ENCODE peak calls at places on chromosomes 11 and 22, in six cellular contexts. Z is GM12891, S is HepG2, Q is K562, J is GM12878, N is H1. H is an unnamed sample.

GRCh38 chr11:116371146-116371545 is 401.6 kb downstream of the BUD13 start:
- DNase-seq in Z (no peak), S (no peak), Q (no peak), J (no peak), N (no peak), H (no peak)

GRCh38 chr11:1564535-1565172 is 7.4 kb downstream of the DUSP8 start:
- DNase-seq in Z (peak), S (no peak), Q (peak), J (no peak), N (peak), H (no peak)

GRCh38 chr11:134120921-134121526 is 52.2 kb downstream of the JAM3 start:
- DNase-seq in Z (no peak), S (no peak), Q (no peak), J (no peak), N (no peak), H (no peak)

GRCh38 chr11:69044111-69045013 is 4.4 kb upstream of the TPCN2 start:
- DNase-seq in Z (no peak), S (peak), Q (no peak), J (no peak), N (peak), H (no peak)

GRCh38 chr11:68911731-68912130 is 8.0 kb downstream of the IGHMBP2 start:
- DNase-seq in Z (no peak), S (no peak), Q (no peak), J (no peak), N (no peak), H (no peak)

GRCh38 chr11:81005595-81005994 is 1564.8 kb upstream of the TENM4 start:
- DNase-seq in Z (no peak), S (no peak), Q (no peak), J (no peak), N (no peak), H (no peak)

GRCh38 chr11:59551651-59552521 is 40.5 kb downstream of the OR4D9 start:
- DNase-seq in Z (no peak), S (peak), Q (peak), J (no peak), N (no peak), H (no peak)

GRCh38 chr11:27717377-27717776 is 17.1 kb upstream of the BDNF start:
- DNase-seq in Z (no peak), S (no peak), Q (no peak), J (no peak), N (no peak), H (no peak)

GRCh38 chr11:134592391-134592990 is 180.4 kb upstream of the B3GAT1 start:
- DNase-seq in Z (no peak), S (peak), Q (peak), J (no peak), N (peak), H (no peak)

GRCh38 chr11:66870616-66871520 is 14.0 kb downstream of the LRFN4 start:
- DNase-seq in Z (no peak), S (no peak), Q (no peak), J (no peak), N (no peak), H (no peak)

GRCh38 chr11:114348200-114349191 is 51.8 kb downstream of the C11orf71 start:
- DNase-seq in Z (no peak), S (peak), Q (peak), J (no peak), N (peak), H (no peak)

GRCh38 chr11:77147668-77148321 is 19.7 kb downstream of the MYO7A start:
- DNase-seq in Z (peak), S (no peak), Q (peak), J (no peak), N (peak), H (peak)

GRCh38 chr22:32352681-32353080 is 5.0 kb upstream of the RFPL3 start:
- DNase-seq in Z (no peak), S (no peak), Q (no peak), J (no peak), N (no peak), H (no peak)

GRCh38 chr11:123601737-123602136 is 52.7 kb downstream of the SCN3B start:
- DNase-seq in Z (no peak), S (no peak), Q (no peak), J (no peak), N (no peak), H (no peak)

GRCh38 chr22:41203118-41203517 is 2.0 kb upstream of the L3MBTL2 start:
- DNase-seq in Z (no peak), S (no peak), Q (no peak), J (no peak), N (no peak), H (no peak)

GRCh38 chr11:113663567-113663966 is 42.5 kb downstream of the TMPRSS5 start:
- DNase-seq in Z (no peak), S (no peak), Q (peak), J (no peak), N (no peak), H (no peak)

GRCh38 chr11:124075841-124076571 is 34.9 kb upstream of the OR10G7 start:
- DNase-seq in Z (peak), S (no peak), Q (no peak), J (no peak), N (no peak), H (no peak)

GRCh38 chr22:43919106-43919965 is 4.3 kb upstream of the PNPLA3 start:
- DNase-seq in Z (no peak), S (no peak), Q (no peak), J (no peak), N (no peak), H (no peak)

GRCh38 chr11:132551011-132551410 is 981.3 kb downstream of the OPCML start:
- DNase-seq in Z (no peak), S (no peak), Q (no peak), J (no peak), N (no peak), H (no peak)

GRCh38 chr11:95585071-95585751 is 204.4 kb downstream of the FAM76B start:
- DNase-seq in Z (no peak), S (no peak), Q (no peak), J (no peak), N (no peak), H (no peak)

GRCh38 chr11:77506857-77507256 is 33.0 kb upstream of the PAK1 start:
- DNase-seq in Z (no peak), S (no peak), Q (no peak), J (no peak), N (no peak), H (no peak)

GRCh38 chr11:38950882-38951281 is 2352.8 kb upstream of the RAG2 start:
- DNase-seq in Z (no peak), S (no peak), Q (no peak), J (no peak), N (no peak), H (no peak)

GRCh38 chr22:27663812-27664211 is 137.7 kb downstream of the MN1 start:
- DNase-seq in Z (no peak), S (no peak), Q (no peak), J (no peak), N (no peak), H (no peak)

GRCh38 chr11:57325735-57326048 is 940 bp upstream of the TNKS1BP1 start:
- DNase-seq in Z (no peak), S (no peak), Q (no peak), J (no peak), N (no peak), H (no peak)

DNA sequence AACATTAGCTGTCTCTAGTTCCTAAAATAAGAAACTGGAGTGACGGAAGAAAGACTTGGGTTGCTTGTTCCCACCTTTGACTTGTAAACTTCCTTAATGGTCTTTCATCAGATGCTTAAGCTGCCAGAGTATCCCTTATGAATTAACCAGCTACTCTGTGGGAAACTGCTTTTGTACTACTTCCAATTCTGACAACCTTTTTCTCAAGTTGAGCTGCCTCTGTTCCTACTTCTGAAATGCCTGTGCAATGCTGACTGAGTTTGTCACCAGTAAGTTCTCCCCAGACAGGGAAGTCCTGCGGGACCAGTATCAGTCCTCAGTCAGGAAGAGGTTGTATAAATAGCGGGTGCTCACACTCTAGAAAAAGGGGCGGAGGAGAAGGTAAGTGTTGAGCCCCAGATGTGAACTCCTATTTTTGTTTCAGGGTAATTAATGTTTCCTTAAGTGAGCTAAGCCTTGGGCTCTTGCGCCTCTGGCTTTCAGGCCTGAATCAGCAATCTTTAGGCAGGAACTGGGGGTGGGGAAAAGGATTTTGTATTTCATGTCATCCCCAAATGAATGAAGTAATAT is 67.2 kb downstream of the CECR2 start:
- DNase-seq in Z (no peak), S (no peak), Q (no peak), J (no peak), N (no peak), H (no peak)
- TF ChIP-seq TAF1 in Z (no peak), S (no peak), Q (no peak), J (no peak), N (no peak), H (no peak)

DNA sequence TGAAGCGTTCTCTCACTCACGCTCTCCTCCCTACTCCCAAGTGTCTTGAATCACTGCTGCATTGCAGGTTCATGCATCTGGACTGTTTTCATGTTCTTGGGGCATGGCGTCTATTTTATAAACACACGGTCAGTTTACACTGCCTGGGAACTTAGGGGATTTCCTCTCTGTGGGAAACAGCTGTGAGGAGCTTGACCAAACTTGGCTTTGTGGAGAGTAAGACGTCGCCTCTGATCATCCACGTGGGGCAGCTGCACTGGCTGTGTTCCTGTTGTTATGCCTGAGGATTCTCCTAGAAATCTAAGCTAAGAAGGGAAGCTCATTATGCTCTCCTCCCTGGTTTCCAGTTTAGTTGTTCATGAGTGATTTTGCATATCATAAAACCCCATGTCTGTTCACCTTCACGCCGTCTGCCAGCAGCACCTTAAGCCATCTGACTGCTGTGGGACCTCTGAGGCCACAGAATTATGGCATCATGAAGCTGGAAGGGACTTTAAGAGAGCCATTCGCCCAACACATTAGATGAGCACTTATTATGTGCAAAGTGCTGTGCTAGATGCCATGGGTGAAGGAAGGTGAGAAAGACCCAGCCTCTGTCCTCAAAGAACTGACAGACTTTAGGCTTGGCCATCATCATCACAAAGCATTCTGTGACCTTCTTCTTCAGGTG is 38.8 kb upstream of the POU2AF1 start:
- DNase-seq in Z (no peak), S (no peak), Q (no peak), J (peak), N (no peak), H (no peak)
- TF ChIP-seq POLR2AphosphoS5 in Z (no peak), S (no peak), Q (no peak), J (peak), N (no peak), H (peak)

DNA sequence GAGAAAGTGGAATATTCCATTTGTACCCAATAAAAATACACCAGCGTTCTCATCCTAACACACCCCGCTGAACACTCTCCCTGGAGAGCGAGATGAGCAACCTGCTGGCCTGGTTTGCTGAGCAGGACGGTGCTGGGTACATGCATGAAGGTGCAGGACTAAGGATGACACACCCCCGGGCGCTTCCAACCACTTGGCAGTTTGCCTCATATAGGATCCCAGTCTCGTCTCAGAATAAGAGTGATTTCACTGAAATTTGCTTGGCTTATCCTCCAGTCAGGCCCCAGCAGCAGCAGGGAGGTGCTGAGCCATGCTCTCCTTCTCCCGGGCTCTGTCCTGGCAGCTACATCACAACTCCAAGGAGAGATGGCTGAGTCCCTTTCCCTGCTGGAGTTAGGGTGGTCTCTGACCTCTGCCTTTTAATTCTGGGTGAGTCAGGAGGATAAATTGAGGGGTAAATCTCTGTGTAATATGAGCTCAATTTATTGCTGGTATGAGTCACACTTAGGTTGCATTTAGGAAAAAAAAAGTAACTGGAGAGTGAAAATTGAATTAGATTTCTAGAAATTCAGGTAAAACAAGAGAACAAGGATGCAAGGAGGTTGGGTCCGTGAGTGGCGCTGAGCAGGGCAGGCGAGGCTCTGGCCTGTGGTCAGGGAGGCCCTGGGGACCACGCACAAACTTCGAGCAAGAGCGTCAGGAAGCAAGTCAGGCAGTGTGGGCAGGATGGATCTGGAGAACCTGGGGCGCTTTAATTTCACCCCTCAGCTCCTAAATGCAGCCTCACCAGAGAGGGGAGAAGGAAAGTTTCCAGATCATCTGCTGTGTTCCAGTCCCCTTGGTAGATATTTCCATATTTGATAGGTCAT is 974.0 kb downstream of the TBC1D22A start:
- DNase-seq in Z (no peak), S (no peak), Q (no peak), J (no peak), N (no peak), H (no peak)
- TF ChIP-seq POLR2A in Z (no peak), S (no peak), Q (no peak), J (no peak), N (no peak), H (no peak)

DNA sequence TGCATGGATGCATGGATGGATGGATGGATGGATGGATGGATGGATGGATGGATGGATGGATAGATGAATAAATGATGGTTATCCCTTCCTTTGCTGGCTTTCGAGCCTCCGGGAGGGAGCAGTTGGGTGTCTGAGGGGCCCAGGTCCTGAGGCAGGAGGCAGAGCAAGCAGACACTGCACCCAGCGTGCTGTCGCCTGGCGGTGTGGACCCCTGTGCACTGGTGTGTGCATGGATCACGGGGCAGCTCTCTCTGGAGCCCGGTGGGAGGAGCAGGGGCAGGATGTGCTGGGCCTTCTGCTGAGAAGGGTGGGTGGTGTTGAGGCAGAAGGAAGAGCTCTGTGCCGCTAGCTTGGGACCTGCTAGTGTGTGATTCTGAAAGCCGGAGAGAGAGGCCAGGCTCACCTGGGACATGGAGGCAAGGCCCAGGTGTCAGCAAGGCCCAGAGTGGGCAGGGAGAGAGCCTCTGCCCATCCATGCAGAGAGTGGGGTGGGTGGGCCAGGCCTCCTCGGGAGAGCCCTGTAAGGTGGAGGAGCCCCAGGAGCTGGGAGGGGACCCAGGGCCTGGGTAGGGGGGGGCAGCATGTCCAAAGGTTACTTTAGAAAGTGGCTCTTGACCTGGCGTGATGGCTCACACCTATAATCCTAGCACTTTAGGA is 254.4 kb downstream of the BRD1 start:
- DNase-seq in Z (no peak), S (no peak), Q (no peak), J (no peak), N (no peak), H (no peak)
- TF ChIP-seq TAF1 in Z (no peak), S (no peak), Q (no peak), J (no peak), N (no peak), H (no peak)

GRCh38 chr22:17891427-17892167 is 117.3 kb upstream of the BID start:
- DNase-seq in Z (no peak), S (peak), Q (peak), J (no peak), N (peak), H (no peak)

GRCh38 chr22:17888439-17888838 is 114.2 kb upstream of the BID start:
- DNase-seq in Z (no peak), S (no peak), Q (no peak), J (no peak), N (no peak), H (no peak)

GRCh38 chr22:17890892-17891291 is 116.6 kb upstream of the BID start:
- DNase-seq in Z (no peak), S (no peak), Q (no peak), J (no peak), N (no peak), H (no peak)

GRCh38 chr22:17888855-17889254 is 114.6 kb upstream of the BID start:
- DNase-seq in Z (no peak), S (no peak), Q (peak), J (no peak), N (peak), H (no peak)

DNA sequence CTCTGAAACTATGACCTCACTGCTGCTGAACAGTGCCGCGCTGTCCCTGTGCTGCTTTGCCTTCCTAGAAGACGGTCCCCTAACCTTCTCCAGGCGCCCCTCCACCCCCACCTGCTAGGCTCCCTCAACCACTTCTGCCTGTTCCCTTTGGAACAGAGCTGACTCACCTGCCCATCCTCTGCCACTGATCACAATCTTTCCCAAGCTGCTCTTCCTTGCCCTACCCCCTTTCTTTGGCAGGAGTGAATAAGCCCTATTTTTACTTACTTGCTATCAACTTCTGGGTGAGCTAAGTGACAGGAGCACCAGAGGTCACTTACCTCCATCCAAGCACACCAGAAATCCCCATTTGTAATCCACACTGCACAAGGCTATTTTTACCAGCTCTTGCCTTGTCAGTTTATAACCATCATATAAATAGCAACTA is 116.0 kb upstream of the BID start:
- DNase-seq in Z (no peak), S (no peak), Q (no peak), J (no peak), N (no peak), H (no peak)
- TF ChIP-seq POLR2AphosphoS5 in Z (no peak), S (no peak), Q (no peak), J (no peak), N (no peak), H (no peak)

GRCh38 chr11:47407746-47408590 is at the start of gene SLC39A13:
- DNase-seq in Z (peak), S (peak), Q (peak), J (peak), N (peak), H (peak)
- TF ChIP-seq POLR2A in Z (peak), S (peak), Q (peak), J (peak), N (peak), H (peak)

GRCh38 chr22:45889539-45890350 is 87.2 kb downstream of the WNT7B start:
- DNase-seq in Z (no peak), S (no peak), Q (no peak), J (no peak), N (no peak), H (no peak)
- TF ChIP-seq TAF1 in Z (no peak), S (no peak), Q (no peak), J (no peak), N (no peak), H (no peak)

H was measured in GM12892.